ENCODE peak calls at places on chromosomes 3 and 15, in six cellular contexts. B is BJ; L is HFF-Myc; O is tibial nerve; I is cardiac muscle cell; K is CD8-positive, alpha-beta T cell. Q is an unnamed sample.

GRCh38 chr3:52967398-52967797 is 70.0 kb upstream of the STIMATE start:
- DNase-seq in B (no peak), L (no peak), O (no peak), I (no peak), K (no peak), Q (no peak)

GRCh38 chr3:683770-684169 is 409.1 kb upstream of the CNTN6 start:
- DNase-seq in B (no peak), L (no peak), O (no peak), I (no peak), K (no peak), Q (no peak)

GRCh38 chr15:100842756-100843730 is 36.6 kb upstream of the ALDH1A3 start:
- DNase-seq in B (peak), L (no peak), O (no peak), I (no peak), K (no peak), Q (no peak)

GRCh38 chr15:101368086-101368780 is 73.2 kb upstream of the SNRPA1 start:
- DNase-seq in B (no peak), L (no peak), O (no peak), I (no peak), K (no peak), Q (no peak)

GRCh38 chr15:92749172-92749571 is 93.6 kb upstream of the FAM174B start:
- DNase-seq in B (no peak), L (no peak), O (no peak), I (no peak), K (no peak), Q (no peak)

GRCh38 chr3:151146071-151146730 is 56.8 kb downstream of the GPR171 start:
- DNase-seq in B (peak), L (peak), O (peak), I (peak), K (peak), Q (peak)

GRCh38 chr3:171407746-171408145 is 52.5 kb downstream of the TNIK start:
- DNase-seq in B (no peak), L (no peak), O (no peak), I (no peak), K (no peak), Q (peak)

GRCh38 chr3:172915911-172916514 is 165.5 kb downstream of the ECT2 start:
- DNase-seq in B (no peak), L (no peak), O (no peak), I (no peak), K (no peak), Q (no peak)

GRCh38 chr3:64321747-64322146 is 96.5 kb upstream of the PRICKLE2 start:
- DNase-seq in B (no peak), L (no peak), O (no peak), I (peak), K (no peak), Q (peak)

GRCh38 chr15:56244811-56245576 is 1.3 kb upstream of the RFX7 start:
- DNase-seq in B (no peak), L (no peak), O (no peak), I (no peak), K (peak), Q (no peak)

GRCh38 chr3:187994221-187995085 is 159.5 kb upstream of the LPP start:
- DNase-seq in B (peak), L (no peak), O (no peak), I (no peak), K (no peak), Q (peak)

GRCh38 chr3:29183346-29184087 is 97.4 kb upstream of the RBMS3 start:
- DNase-seq in B (no peak), L (no peak), O (no peak), I (no peak), K (no peak), Q (peak)

GRCh38 chr3:152272771-152273242 is 4.1 kb downstream of the MBNL1 start:
- DNase-seq in B (no peak), L (peak), O (no peak), I (no peak), K (no peak), Q (peak)

GRCh38 chr3:113947372-113948014 is at the start of gene ZDHHC23:
- DNase-seq in B (no peak), L (peak), O (no peak), I (peak), K (peak), Q (peak)

GRCh38 chr3:112681822-112682325 is 40.9 kb upstream of the CCDC80 start:
- DNase-seq in B (peak), L (peak), O (no peak), I (no peak), K (no peak), Q (peak)

DNA sequence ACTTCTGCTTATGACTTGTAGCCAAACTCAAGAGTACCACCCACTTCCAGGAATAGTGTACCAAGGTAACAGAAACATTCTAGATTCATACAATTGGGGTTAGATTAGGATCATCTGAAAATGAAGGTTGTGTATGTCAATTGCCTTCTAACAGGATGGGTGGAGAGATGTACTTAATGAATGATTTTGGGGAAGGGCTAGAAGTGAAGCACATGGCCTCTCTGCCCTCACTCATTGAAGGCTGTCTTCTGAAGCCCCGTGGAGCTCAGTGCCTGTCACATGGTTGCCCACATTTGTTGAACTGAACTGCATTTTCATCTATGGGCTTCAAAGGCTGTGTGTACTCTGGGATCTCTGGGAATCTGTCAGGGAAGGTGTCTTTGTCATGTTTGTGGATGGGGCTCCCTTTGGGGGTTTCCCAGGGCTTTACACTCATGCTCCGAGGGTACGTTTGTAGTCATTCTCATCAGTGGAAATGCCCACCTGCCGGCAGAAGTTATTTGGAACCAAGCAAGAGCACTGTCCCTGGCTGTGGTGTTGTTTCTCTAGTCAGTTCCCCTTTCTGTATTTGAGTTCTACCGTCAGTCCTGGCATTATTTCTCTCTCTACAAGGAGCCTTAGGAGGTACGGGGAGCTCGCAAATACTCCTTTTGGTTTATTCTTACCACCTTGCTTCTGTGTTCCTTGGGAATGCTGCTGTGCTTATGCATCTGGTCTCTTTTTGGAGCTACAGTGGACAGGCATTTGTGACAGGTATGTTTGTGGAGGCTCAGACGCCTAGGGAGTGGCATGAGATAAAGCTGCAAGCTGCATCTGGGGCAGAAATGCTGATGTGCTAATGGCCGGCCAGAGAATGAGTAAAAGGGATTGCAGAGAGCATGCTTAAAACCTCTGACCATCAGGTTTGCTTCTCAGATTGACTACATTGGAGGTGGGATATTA is 22.4 kb downstream of the CD86 start:
- DNase-seq in B (no peak), L (no peak), O (no peak), I (no peak), K (no peak), Q (no peak)
- TF ChIP-seq CTCF in B (no peak), L (no peak), O (no peak), I (no peak), K (no peak), Q (no peak)

GRCh38 chr3:100087203-100087602 is 27.1 kb downstream of the FILIP1L start:
- DNase-seq in B (peak), L (no peak), O (no peak), I (no peak), K (no peak), Q (peak)
- H3K4me3 ChIP-seq in B (no peak), L (no peak), O (no peak), I (no peak), K (no peak), Q (no peak)

GRCh38 chr3:180594631-180595348 is 7.2 kb upstream of the TTC14 start:
- DNase-seq in B (no peak), L (no peak), O (no peak), I (no peak), K (no peak), Q (peak)
- TF ChIP-seq CTCF in B (peak), L (peak), O (peak), I (peak), K (no peak), Q (peak)

DNA sequence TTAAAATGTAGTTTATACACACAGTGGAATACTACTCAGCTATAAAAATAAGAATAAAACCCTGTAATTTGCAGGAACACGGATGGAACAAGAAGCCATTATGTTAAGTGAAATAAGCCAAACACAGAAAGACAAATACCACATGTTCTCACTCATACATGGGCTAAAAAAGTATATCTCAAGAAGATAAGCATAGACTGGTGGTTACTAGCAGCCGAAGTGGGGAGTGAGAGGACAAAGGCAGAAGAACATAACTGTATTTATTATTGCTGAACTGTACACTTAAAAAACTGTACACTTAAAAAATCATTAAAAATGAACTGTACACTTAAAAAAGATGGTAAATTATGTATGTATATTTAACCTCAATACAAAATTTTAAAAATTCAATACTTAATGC is 11.0 kb downstream of the UBE3A start:
- DNase-seq in B (no peak), L (no peak), O (no peak), I (no peak), K (no peak), Q (no peak)
- H3K4me3 ChIP-seq in B (no peak), L (no peak), O (no peak), I (no peak), K (no peak), Q (no peak)

Q was measured in astrocyte of the cerebellum.